ENCODE peak calls at places on chromosomes 12 and 14, in five cellular contexts. B is neuronal stem cell; U is BJ; G is cardiac muscle cell; O is CD8-positive, alpha-beta T cell. A is an unnamed sample.

GRCh38 chr12:68121143-68121542 is 38.4 kb downstream of the IFNG start:
- DNase-seq in B (no peak), U (no peak), G (no peak), O (no peak), A (no peak)

GRCh38 chr14:20687362-20688166 is 1.0 kb upstream of the ANG start:
- DNase-seq in B (no peak), U (no peak), G (no peak), O (no peak), A (no peak)

GRCh38 chr12:14845350-14845750 is 2.0 kb upstream of the ART4 start:
- DNase-seq in B (peak), U (no peak), G (peak), O (peak), A (peak)

GRCh38 chr12:113874999-113875561 is 91.0 kb downstream of the RBM19 start:
- DNase-seq in B (no peak), U (no peak), G (peak), O (no peak), A (no peak)

GRCh38 chr12:94020335-94020734 is 128.0 kb upstream of the PLXNC1 start:
- DNase-seq in B (no peak), U (no peak), G (peak), O (no peak), A (no peak)

GRCh38 chr14:51715742-51716141 is 64.0 kb downstream of the FRMD6 start:
- DNase-seq in B (peak), U (no peak), G (no peak), O (no peak), A (peak)

GRCh38 chr12:58242803-58243628 is 301.6 kb downstream of the ATP23 start:
- DNase-seq in B (no peak), U (no peak), G (no peak), O (no peak), A (peak)

GRCh38 chr12:102669056-102669455 is 188.7 kb upstream of the IGF1 start:
- DNase-seq in B (no peak), U (no peak), G (no peak), O (no peak), A (no peak)

GRCh38 chr12:2319747-2320146 is 267.0 kb downstream of the CACNA1C start:
- DNase-seq in B (no peak), U (no peak), G (peak), O (no peak), A (no peak)

GRCh38 chr12:65952737-65953209 is 128.5 kb downstream of the HMGA2 start:
- DNase-seq in B (no peak), U (no peak), G (no peak), O (no peak), A (no peak)

GRCh38 chr12:116916714-116917114 is 6.0 kb downstream of the FBXW8 start:
- DNase-seq in B (no peak), U (no peak), G (peak), O (peak), A (no peak)

GRCh38 chr14:45247427-45247826 is 5.6 kb downstream of the MIS18BP1 start:
- DNase-seq in B (no peak), U (no peak), G (no peak), O (no peak), A (no peak)

GRCh38 chr12:102169922-102170698 is 27.5 kb downstream of the PMCH start:
- DNase-seq in B (no peak), U (no peak), G (peak), O (no peak), A (peak)

GRCh38 chr14:24297190-24297964 is 2.2 kb downstream of the DHRS1 start:
- DNase-seq in B (no peak), U (no peak), G (peak), O (no peak), A (peak)

GRCh38 chr14:106877527-106877926 is 1351.1 kb downstream of the TMEM121 start:
- DNase-seq in B (no peak), U (no peak), G (no peak), O (no peak), A (no peak)

GRCh38 chr14:35161231-35161630 is 38.9 kb downstream of the PRORP start:
- DNase-seq in B (no peak), U (no peak), G (peak), O (no peak), A (no peak)

GRCh38 chr12:97313471-97314190 is 149.0 kb upstream of the RMST start:
- DNase-seq in B (no peak), U (no peak), G (peak), O (no peak), A (no peak)

GRCh38 chr12:121440768-121441167 is 40.9 kb downstream of the RNF34 start:
- DNase-seq in B (no peak), U (no peak), G (no peak), O (no peak), A (no peak)

GRCh38 chr14:55398679-55399078 is 13.0 kb downstream of the ATG14 start:
- DNase-seq in B (no peak), U (peak), G (peak), O (no peak), A (no peak)

GRCh38 chr14:89576960-89577359 is 159.9 kb upstream of the FOXN3 start:
- DNase-seq in B (no peak), U (no peak), G (no peak), O (no peak), A (peak)

GRCh38 chr14:68970096-68970612 is 8.9 kb downstream of the ACTN1 start:
- DNase-seq in B (no peak), U (no peak), G (no peak), O (peak), A (no peak)

GRCh38 chr14:54895683-54896082 is 6.9 kb downstream of the GCH1 start:
- DNase-seq in B (no peak), U (no peak), G (no peak), O (no peak), A (no peak)

GRCh38 chr14:90704362-90705051 is 111.7 kb downstream of the TTC7B start:
- DNase-seq in B (no peak), U (no peak), G (no peak), O (no peak), A (no peak)

GRCh38 chr12:79275631-79276030 is 411.1 kb downstream of the SYT1 start:
- DNase-seq in B (no peak), U (no peak), G (no peak), O (no peak), A (no peak)

GRCh38 chr12:108950991-108951739 is 69.7 kb downstream of the SVOP start:
- DNase-seq in B (peak), U (peak), G (peak), O (peak), A (peak)

GRCh38 chr14:90534091-90534837 is 137.4 kb downstream of the CALM1 start:
- DNase-seq in B (no peak), U (no peak), G (peak), O (no peak), A (no peak)

GRCh38 chr14:54681819-54682261 is 114.9 kb downstream of the SAMD4A start:
- DNase-seq in B (no peak), U (no peak), G (peak), O (no peak), A (no peak)

GRCh38 chr14:74583689-74584434 is 28.2 kb downstream of the LTBP2 start:
- DNase-seq in B (no peak), U (no peak), G (no peak), O (no peak), A (no peak)

GRCh38 chr12:13165578-13166120 is 30.9 kb upstream of the EMP1 start:
- DNase-seq in B (no peak), U (no peak), G (peak), O (peak), A (no peak)

GRCh38 chr14:77100961-77101360 is 2.9 kb downstream of the CIPC start:
- DNase-seq in B (no peak), U (no peak), G (no peak), O (no peak), A (no peak)

GRCh38 chr14:101839236-101839635 is 77.7 kb downstream of the PPP2R5C start:
- DNase-seq in B (no peak), U (no peak), G (no peak), O (peak), A (no peak)

DNA sequence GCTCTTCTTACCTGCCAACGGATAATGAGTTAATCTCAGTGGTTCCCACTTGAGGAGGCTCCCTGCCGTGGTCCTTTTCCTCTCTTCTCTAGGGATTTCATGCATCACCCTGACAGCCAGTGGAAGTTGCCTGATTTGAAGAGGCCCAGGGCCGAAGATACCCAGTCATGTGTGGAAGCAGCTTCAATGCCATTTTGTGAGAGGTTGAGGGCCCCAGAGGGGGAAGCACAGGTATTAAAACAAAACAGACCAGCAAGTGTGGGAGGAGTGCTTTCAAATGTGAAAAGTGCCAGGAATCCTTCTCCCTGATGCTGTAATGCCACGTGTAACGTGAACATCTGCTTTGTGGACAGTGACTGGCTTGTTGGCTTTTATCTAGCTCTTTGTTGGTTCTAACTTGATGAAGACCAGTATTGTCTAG is 1.5 kb downstream of the TCP11L2 start:
- DNase-seq in B (no peak), U (no peak), G (peak), O (no peak), A (peak)
- H3K4me3 ChIP-seq in B (peak), U (peak), G (peak), O (peak), A (no peak)

DNA sequence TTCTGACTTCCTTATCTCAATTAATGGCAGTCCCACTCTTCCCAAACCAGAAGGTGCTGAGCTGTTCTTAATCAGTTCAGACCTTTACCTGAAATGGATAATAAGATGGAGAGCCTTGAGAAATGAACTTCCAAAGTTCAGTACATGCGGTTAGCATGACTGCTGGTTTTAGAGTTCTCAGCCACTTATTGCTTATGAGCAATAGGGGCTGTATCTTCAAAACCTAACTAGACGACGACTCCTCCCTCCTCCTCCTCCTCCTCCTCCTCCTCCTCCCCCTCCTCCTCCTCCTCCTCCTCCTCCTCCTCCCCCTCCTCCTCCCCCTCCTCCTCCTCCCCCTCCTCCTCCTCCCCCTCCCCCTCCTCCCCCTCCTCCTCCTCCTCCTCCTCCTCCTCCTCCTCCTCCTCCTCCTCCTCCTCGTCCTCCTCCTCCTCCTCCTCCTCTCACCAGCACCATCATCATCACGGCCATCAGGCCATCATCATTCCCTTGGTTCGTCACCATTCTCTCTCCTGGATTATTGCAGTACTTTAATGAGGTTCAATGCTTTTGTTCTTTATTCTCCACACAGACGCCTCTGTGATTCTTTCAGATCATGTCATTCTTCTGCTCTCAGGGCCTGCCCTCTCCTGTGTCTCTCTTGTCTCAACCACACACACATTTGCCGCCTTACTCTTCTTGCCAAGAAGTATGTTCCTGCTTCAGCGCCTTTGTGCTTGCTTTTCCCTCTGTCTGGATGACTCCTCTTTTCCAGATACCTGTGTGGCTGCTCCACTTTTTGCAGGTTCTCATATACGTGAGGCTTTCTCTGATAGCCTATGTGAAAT is 2.7 kb downstream of the PCNX1 start:
- DNase-seq in B (no peak), U (no peak), G (no peak), O (no peak), A (peak)
- H3K4me3 ChIP-seq in B (peak), U (peak), G (peak), O (no peak), A (peak)

GRCh38 chr12:51589557-51590176 is 1.4 kb upstream of the SCN8A start:
- DNase-seq in B (no peak), U (no peak), G (no peak), O (no peak), A (no peak)
- H3K4me3 ChIP-seq in B (peak), U (peak), G (no peak), O (no peak), A (no peak)

GRCh38 chr12:126936181-126936851 is 1330.7 kb upstream of the TMEM132C start:
- DNase-seq in B (no peak), U (no peak), G (no peak), O (no peak), A (no peak)
- H3K4me3 ChIP-seq in B (no peak), U (no peak), G (no peak), O (no peak), A (no peak)

GRCh38 chr12:104467346-104467837 is 10.6 kb downstream of the CHST11 start:
- DNase-seq in B (no peak), U (no peak), G (no peak), O (no peak), A (no peak)
- H3K4me3 ChIP-seq in B (no peak), U (no peak), G (no peak), O (no peak), A (no peak)

GRCh38 chr14:103279129-103280025 is 54.7 kb upstream of the EIF5 start:
- DNase-seq in B (no peak), U (no peak), G (no peak), O (no peak), A (peak)
- H3K4me3 ChIP-seq in B (no peak), U (no peak), G (peak), O (no peak), A (peak)